ENCODE peak calls at places on chromosomes 2 and 18, in ten cellular contexts. M is sciatic nerve; G is choroid plexus epithelial cell; J is KG1; P is stromal cell of bone marrow; F is T-cell; R is Peyer's patch; S is stimulated activated CD4-positive, alpha-beta T cell treated with anti-CD3 and anti-CD28 coated beads, Interleukin-2, amount 100 ng/mL, for 24 hours; W is activated CD4-positive, alpha-beta T cell treated with anti-CD3 and anti-CD28 coated beads, Interleukin-2, amount 10 ng/mL, durations not matched to agents 24 days and 14 days; E is pulmonary artery endothelial cell. Q is an unnamed sample.

GRCh38 chr2:85852979-85853498 is 35.8 kb downstream of the ST3GAL5 start:
- DNase-seq in M (no peak), G (no peak), J (no peak), P (no peak), F (peak), R (no peak), S (peak), W (peak), E (no peak), Q (no peak)

GRCh38 chr2:165357758-165358157 is 111.7 kb upstream of the CSRNP3 start:
- DNase-seq in M (no peak), G (peak), J (no peak), P (peak), F (no peak), R (no peak), S (no peak), W (no peak), E (no peak), Q (no peak)

GRCh38 chr2:46336560-46336959 is 39.4 kb downstream of the EPAS1 start:
- DNase-seq in M (no peak), G (peak), J (no peak), P (no peak), F (no peak), R (no peak), S (no peak), W (no peak), E (no peak), Q (no peak)

GRCh38 chr2:121210691-121211090 is 74.3 kb downstream of the TFCP2L1 start:
- DNase-seq in M (no peak), G (no peak), J (no peak), P (no peak), F (no peak), R (peak), S (no peak), W (no peak), E (no peak), Q (no peak)

GRCh38 chr2:218897394-218898108 is 16.9 kb downstream of the WNT10A start:
- DNase-seq in M (no peak), G (no peak), J (no peak), P (no peak), F (no peak), R (no peak), S (peak), W (no peak), E (no peak), Q (no peak)

GRCh38 chr18:61896118-61896517 is 3.3 kb upstream of the RNF152 start:
- DNase-seq in M (no peak), G (no peak), J (no peak), P (no peak), F (no peak), R (no peak), S (no peak), W (no peak), E (no peak), Q (no peak)

GRCh38 chr2:126658910-126659613 is 3.1 kb downstream of the GYPC start:
- DNase-seq in M (peak), G (peak), J (peak), P (peak), F (peak), R (no peak), S (peak), W (peak), E (no peak), Q (no peak)

GRCh38 chr2:169796441-169796840 is 2.2 kb upstream of the SSB start:
- DNase-seq in M (no peak), G (peak), J (no peak), P (no peak), F (no peak), R (no peak), S (no peak), W (no peak), E (no peak), Q (no peak)

GRCh38 chr18:27860701-27861107 is 316.2 kb downstream of the CDH2 start:
- DNase-seq in M (no peak), G (peak), J (no peak), P (peak), F (no peak), R (no peak), S (no peak), W (no peak), E (no peak), Q (no peak)

GRCh38 chr2:218005486-218005885 is 2.7 kb upstream of the TNS1 start:
- DNase-seq in M (no peak), G (no peak), J (no peak), P (no peak), F (no peak), R (no peak), S (no peak), W (no peak), E (no peak), Q (no peak)

GRCh38 chr2:127545189-127545588 is 9.7 kb downstream of the MYO7B start:
- DNase-seq in M (no peak), G (no peak), J (no peak), P (no peak), F (no peak), R (no peak), S (no peak), W (no peak), E (no peak), Q (no peak)

GRCh38 chr2:10904455-10904854 is 7.3 kb upstream of the KCNF1 start:
- DNase-seq in M (no peak), G (no peak), J (no peak), P (no peak), F (no peak), R (no peak), S (no peak), W (no peak), E (no peak), Q (no peak)

GRCh38 chr2:218944759-218945404 is 14.6 kb upstream of the CDK5R2 start:
- DNase-seq in M (no peak), G (no peak), J (no peak), P (no peak), F (no peak), R (no peak), S (no peak), W (no peak), E (no peak), Q (no peak)

GRCh38 chr18:24678626-24679025 is 218.2 kb downstream of the HRH4 start:
- DNase-seq in M (no peak), G (no peak), J (no peak), P (no peak), F (no peak), R (no peak), S (no peak), W (no peak), E (no peak), Q (no peak)

GRCh38 chr2:133787207-133787606 is 218.9 kb upstream of the NCKAP5 start:
- DNase-seq in M (no peak), G (peak), J (no peak), P (peak), F (no peak), R (no peak), S (no peak), W (no peak), E (no peak), Q (no peak)

GRCh38 chr2:25323612-25324189 is 18.0 kb downstream of the DNMT3A start:
- DNase-seq in M (no peak), G (no peak), J (no peak), P (no peak), F (no peak), R (no peak), S (no peak), W (no peak), E (no peak), Q (no peak)

GRCh38 chr2:170354855-170355649 is 177.1 kb downstream of the MYO3B start:
- DNase-seq in M (no peak), G (no peak), J (peak), P (no peak), F (no peak), R (no peak), S (no peak), W (peak), E (no peak), Q (no peak)

GRCh38 chr2:164933751-164934189 is 21.6 kb downstream of the SLC38A11 start:
- DNase-seq in M (no peak), G (no peak), J (no peak), P (no peak), F (no peak), R (no peak), S (no peak), W (no peak), E (no peak), Q (no peak)

GRCh38 chr2:221710744-221711143 is 138.6 kb upstream of the EPHA4 start:
- DNase-seq in M (no peak), G (no peak), J (no peak), P (no peak), F (no peak), R (no peak), S (no peak), W (no peak), E (no peak), Q (no peak)

GRCh38 chr2:102112692-102113665 is 29.6 kb upstream of the IL1R1 start:
- DNase-seq in M (no peak), G (peak), J (no peak), P (peak), F (no peak), R (no peak), S (no peak), W (no peak), E (no peak), Q (no peak)

GRCh38 chr2:78780321-78780720 is 245.2 kb upstream of the REG3G start:
- DNase-seq in M (no peak), G (no peak), J (no peak), P (no peak), F (no peak), R (no peak), S (no peak), W (no peak), E (no peak), Q (no peak)

GRCh38 chr2:235024951-235025773 is 73.3 kb downstream of the SH3BP4 start:
- DNase-seq in M (no peak), G (no peak), J (no peak), P (no peak), F (no peak), R (peak), S (no peak), W (no peak), E (no peak), Q (no peak)

GRCh38 chr2:18922276-18922675 is 332.9 kb upstream of the NT5C1B start:
- DNase-seq in M (no peak), G (no peak), J (no peak), P (no peak), F (no peak), R (no peak), S (no peak), W (no peak), E (no peak), Q (no peak)

GRCh38 chr2:5673148-5673860 is 18.9 kb upstream of the SOX11 start:
- DNase-seq in M (no peak), G (no peak), J (no peak), P (no peak), F (no peak), R (no peak), S (no peak), W (no peak), E (no peak), Q (no peak)

GRCh38 chr2:58042486-58042970 is 4.1 kb upstream of the VRK2 start:
- DNase-seq in M (no peak), G (peak), J (no peak), P (peak), F (no peak), R (no peak), S (no peak), W (no peak), E (peak), Q (no peak)